ENCODE peak calls at places on chromosomes 7 and 10, in five cellular contexts. P is left ventricle myocardium inferior, Y is lower lobe of right lung, E is uterus, Z is choroid plexus epithelial cell. C is an unnamed sample.

GRCh38 chr7:94313926-94314325 is 80.8 kb upstream of the COL1A2 start:
- DNase-seq in P (no peak), Y (no peak), E (no peak), Z (peak), C (no peak)

GRCh38 chr10:3372284-3372683 is 199.7 kb upstream of the PITRM1 start:
- DNase-seq in P (no peak), Y (no peak), E (no peak), Z (peak), C (no peak)

GRCh38 chr10:61961278-61961677 is 59.8 kb downstream of the ARID5B start:
- DNase-seq in P (no peak), Y (no peak), E (no peak), Z (no peak), C (no peak)

GRCh38 chr10:3066317-3066931 is 924 bp upstream of the PFKP start:
- DNase-seq in P (no peak), Y (no peak), E (peak), Z (no peak), C (no peak)

GRCh38 chr10:24953350-24954074 is 1.1 kb upstream of the PRTFDC1 start:
- DNase-seq in P (no peak), Y (no peak), E (no peak), Z (peak), C (peak)

GRCh38 chr10:79068562-79069324 is at the start of gene ZMIZ1:
- DNase-seq in P (peak), Y (peak), E (peak), Z (peak), C (peak)

GRCh38 chr7:149753370-149754233 is 19.8 kb downstream of the ZNF467 start:
- DNase-seq in P (no peak), Y (peak), E (no peak), Z (peak), C (peak)

GRCh38 chr10:61992683-61993629 is 91.5 kb downstream of the ARID5B start:
- DNase-seq in P (peak), Y (peak), E (peak), Z (peak), C (peak)

GRCh38 chr7:151650161-151650560 is 130.5 kb upstream of the RHEB start:
- DNase-seq in P (no peak), Y (no peak), E (no peak), Z (no peak), C (no peak)

GRCh38 chr10:114749014-114749413 is 72.6 kb upstream of the FHIP2A start:
- DNase-seq in P (no peak), Y (no peak), E (no peak), Z (no peak), C (no peak)

GRCh38 chr10:43689955-43690771 is 41.5 kb upstream of the ZNF32 start:
- DNase-seq in P (peak), Y (peak), E (peak), Z (peak), C (peak)

GRCh38 chr7:17807242-17807641 is 133.1 kb downstream of the SNX13 start:
- DNase-seq in P (no peak), Y (no peak), E (no peak), Z (no peak), C (no peak)

GRCh38 chr10:52486840-52487611 is 172.9 kb downstream of the DKK1 start:
- DNase-seq in P (no peak), Y (no peak), E (no peak), Z (peak), C (peak)

GRCh38 chr10:48448796-48449195 is 142.3 kb downstream of the MAPK8 start:
- DNase-seq in P (no peak), Y (no peak), E (no peak), Z (peak), C (peak)

GRCh38 chr10:125096371-125096770 is 64.0 kb downstream of the CTBP2 start:
- DNase-seq in P (no peak), Y (no peak), E (no peak), Z (no peak), C (peak)

GRCh38 chr7:73397521-73397934 is 36.0 kb upstream of the FZD9 start:
- DNase-seq in P (no peak), Y (no peak), E (peak), Z (no peak), C (no peak)

GRCh38 chr10:2861632-2862210 is 205.6 kb upstream of the PFKP start:
- DNase-seq in P (no peak), Y (no peak), E (no peak), Z (no peak), C (no peak)

GRCh38 chr7:55100962-55101327 is 82.1 kb downstream of the EGFR start:
- DNase-seq in P (peak), Y (no peak), E (no peak), Z (no peak), C (peak)

GRCh38 chr10:132861116-132861691 is 75.3 kb upstream of the NKX6-2 start:
- DNase-seq in P (peak), Y (peak), E (peak), Z (no peak), C (no peak)

GRCh38 chr10:101061814-101062230 is at the start of gene KAZALD1:
- DNase-seq in P (no peak), Y (no peak), E (no peak), Z (no peak), C (no peak)

GRCh38 chr7:11650504-11650903 is 181.5 kb downstream of the THSD7A start:
- DNase-seq in P (no peak), Y (no peak), E (no peak), Z (no peak), C (no peak)

GRCh38 chr7:102439963-102440795 is 6.8 kb downstream of the ORAI2 start:
- DNase-seq in P (peak), Y (no peak), E (no peak), Z (peak), C (peak)

GRCh38 chr7:89247207-89247606 is 451.7 kb upstream of the TEX47 start:
- DNase-seq in P (no peak), Y (no peak), E (no peak), Z (no peak), C (no peak)

GRCh38 chr7:25311346-25311745 is 83.1 kb upstream of the NPVF start:
- DNase-seq in P (no peak), Y (no peak), E (no peak), Z (no peak), C (peak)

GRCh38 chr7:117445206-117445605 is 17.9 kb upstream of the ASZ1 start:
- DNase-seq in P (no peak), Y (no peak), E (no peak), Z (peak), C (peak)

GRCh38 chr7:98211221-98211675 is at the start of gene BHLHA15:
- DNase-seq in P (no peak), Y (peak), E (no peak), Z (no peak), C (no peak)

GRCh38 chr10:72227826-72228225 is 11.8 kb upstream of the ASCC1 start:
- DNase-seq in P (no peak), Y (no peak), E (no peak), Z (no peak), C (no peak)

GRCh38 chr10:86061301-86061873 is 305.2 kb downstream of the GRID1 start:
- DNase-seq in P (no peak), Y (no peak), E (no peak), Z (no peak), C (no peak)

GRCh38 chr10:86062647-86063145 is 303.9 kb downstream of the GRID1 start:
- DNase-seq in P (no peak), Y (no peak), E (no peak), Z (no peak), C (no peak)

GRCh38 chr10:86062151-86062550 is 304.4 kb downstream of the GRID1 start:
- DNase-seq in P (no peak), Y (no peak), E (no peak), Z (no peak), C (no peak)

GRCh38 chr10:86058964-86059363 is 307.6 kb downstream of the GRID1 start:
- DNase-seq in P (no peak), Y (no peak), E (no peak), Z (no peak), C (no peak)

DNA sequence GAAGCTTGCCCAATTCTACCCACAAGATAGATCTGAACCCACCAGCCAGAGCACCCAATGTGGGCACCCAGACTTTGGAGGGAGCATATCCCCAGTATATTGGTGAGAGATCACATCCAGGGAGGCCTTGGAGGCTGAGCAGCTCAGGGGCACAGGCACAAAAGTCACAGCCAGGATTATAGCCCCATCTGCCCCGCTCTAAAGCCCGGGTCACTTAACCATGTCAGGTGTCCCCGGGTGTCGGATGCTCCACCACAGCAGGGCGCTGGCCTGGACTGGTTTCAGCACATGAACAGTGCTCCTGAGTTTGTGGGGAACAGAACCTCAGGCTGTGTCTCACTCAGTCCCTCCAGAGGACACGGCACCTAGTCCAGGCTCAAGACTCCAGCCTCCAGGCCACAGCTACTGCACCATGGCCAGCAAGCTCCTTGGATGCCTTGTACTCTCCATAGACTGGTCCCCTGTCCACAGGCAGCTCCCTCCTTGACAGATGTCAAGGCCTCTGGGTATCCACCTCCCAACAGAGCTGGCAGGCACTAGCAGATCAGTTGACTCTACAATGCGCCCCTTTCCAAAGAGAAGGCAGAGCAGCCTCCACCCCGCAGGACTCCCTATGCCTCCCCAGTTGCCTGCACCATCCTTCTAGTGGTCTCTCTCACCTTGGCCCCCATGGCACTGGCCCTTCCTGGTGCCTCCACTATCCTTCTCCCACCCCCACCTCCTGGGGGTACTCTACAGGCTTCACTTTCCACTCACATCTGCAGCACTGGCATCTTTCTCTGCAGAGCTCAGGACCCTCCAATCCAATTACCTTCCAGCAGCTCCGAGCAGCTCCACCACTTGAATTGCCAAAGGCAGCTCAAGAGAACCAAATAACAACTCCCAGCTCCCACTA is 306.0 kb downstream of the GRID1 start:
- DNase-seq in P (no peak), Y (no peak), E (no peak), Z (no peak), C (no peak)
- TF ChIP-seq CTCF in P (no peak), Y (no peak), E (no peak), Z (no peak), C (no peak)

GRCh38 chr10:122089343-122090015 is 100.5 kb downstream of the TACC2 start:
- DNase-seq in P (no peak), Y (no peak), E (no peak), Z (no peak), C (peak)
- TF ChIP-seq CTCF in P (no peak), Y (no peak), E (no peak), Z (peak), C (peak)

DNA sequence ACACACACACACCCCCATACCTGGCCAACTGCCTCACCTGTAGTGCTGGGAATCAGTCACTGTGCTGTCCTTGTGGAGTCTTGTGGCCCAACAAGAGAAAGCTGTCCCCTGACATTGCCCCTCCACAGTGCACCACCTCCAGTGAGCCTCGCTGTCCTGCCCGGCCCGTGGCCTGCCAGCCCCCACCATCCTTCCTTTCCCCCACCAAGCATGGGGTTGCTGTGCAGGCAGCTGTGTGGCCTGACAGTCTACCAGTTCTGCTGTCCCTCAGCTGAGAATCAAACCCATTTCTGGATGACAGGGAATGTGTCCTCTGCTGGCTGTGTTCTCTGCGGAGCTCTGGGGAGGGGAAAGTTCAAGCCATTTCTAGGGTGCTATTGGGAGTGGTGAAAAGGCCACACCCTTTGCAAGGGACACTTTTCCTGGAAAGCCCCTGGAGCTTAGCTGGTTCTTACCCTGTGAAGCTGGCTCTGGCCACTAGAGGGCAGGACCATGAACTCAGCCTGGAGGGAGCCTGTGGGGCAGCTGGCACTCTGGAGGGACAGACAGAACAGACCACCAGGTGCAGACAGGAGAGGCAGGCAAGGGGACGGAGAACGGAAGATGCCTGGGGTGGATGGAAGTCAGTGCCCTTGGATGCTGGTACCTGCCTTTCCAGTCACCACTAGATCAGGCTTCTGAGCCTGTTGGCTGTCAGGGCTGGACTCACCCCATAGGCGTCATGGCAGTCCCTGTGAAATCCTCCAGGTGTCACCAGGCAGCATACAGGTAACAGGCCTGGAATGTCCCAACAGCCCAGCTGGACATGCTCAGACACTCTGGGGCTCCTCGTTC is 10.5 kb upstream of the MTPAP start:
- DNase-seq in P (peak), Y (peak), E (no peak), Z (peak), C (peak)
- TF ChIP-seq CTCF in P (peak), Y (peak), E (peak), Z (peak), C (peak)

DNA sequence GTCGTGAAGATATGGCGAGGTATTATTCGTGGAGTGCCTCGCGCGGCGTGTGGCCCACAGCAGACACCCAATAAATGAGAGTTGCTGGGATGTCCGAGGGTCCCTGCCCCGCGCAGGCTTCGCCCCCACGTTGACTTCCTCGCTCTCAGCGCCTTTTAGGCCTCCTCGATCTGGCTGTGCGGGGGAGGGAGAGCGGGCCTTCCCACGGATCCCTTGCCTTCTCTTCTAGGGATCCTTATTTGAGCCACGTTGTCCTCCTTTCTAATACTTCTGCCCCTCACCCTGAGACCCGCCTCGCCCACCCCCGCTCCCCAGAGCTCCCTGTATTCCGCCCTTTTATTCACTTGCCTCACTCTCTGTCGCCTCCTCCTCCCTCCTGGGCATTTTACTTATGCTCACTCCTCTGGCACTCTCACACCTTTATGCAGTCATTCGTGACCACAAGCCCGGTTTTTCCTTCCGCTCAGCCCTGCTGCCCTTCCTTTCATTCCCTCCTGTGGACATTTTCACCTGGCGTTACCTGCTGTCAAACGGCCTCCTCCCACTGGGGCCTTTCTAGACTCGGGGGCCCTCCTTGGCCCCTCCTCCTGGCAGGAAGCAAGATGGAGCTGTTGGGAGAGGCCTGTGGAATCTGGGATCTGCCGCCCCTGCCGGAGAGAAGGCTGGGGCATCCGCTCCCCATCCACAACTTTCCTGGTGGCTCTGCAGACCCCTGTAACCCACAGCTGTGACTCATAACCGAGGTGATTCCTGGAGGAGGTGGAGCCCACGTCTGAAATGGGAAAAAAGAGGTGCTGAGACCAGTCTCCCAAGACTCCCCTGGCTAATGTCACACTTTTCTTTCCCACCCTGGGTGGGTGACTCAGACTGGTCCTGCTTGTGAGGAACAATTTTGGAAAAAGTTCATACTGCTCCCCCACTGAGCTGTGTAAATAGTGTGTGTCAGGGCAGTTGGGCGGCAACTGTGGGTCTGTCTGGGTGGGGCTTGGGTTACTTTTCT is 1.0 kb downstream of the VCL start:
- DNase-seq in P (peak), Y (peak), E (peak), Z (peak), C (peak)
- TF ChIP-seq CTCF in P (peak), Y (peak), E (peak), Z (peak), C (peak)

GRCh38 chr10:83166344-83166743 is 973.0 kb upstream of the GHITM start:
- DNase-seq in P (no peak), Y (no peak), E (no peak), Z (no peak), C (peak)
- TF ChIP-seq CTCF in P (no peak), Y (no peak), E (no peak), Z (no peak), C (peak)

DNA sequence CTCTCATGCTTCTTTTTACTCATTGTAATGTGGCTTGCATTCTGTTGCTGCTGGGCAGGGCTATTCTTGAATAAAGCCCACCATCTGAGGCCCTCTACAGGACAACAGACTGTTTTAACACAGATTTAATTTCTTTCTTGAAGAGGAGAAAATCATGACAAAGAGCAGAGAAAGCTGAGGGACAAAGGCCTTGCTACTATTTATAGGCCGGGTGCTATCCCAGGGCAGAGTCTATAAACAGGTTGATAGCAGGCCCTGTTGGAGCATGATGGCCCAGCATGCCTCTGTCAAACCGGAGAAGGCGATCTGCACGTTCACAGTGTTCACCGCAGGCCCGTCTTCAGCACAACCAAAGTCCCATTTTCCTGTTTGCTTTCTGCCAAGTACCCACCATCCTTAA is 3.0 kb downstream of the VIPR2 start:
- DNase-seq in P (peak), Y (no peak), E (no peak), Z (no peak), C (no peak)
- TF ChIP-seq CTCF in P (peak), Y (no peak), E (no peak), Z (no peak), C (no peak)

C was measured in epithelial cell of esophagus.